ENCODE peak calls at places on chromosome 13, in ten cellular contexts. I is uterus; H is stimulated activated CD4-positive, alpha-beta T cell treated with anti-CD3 and anti-CD28 coated beads, TNF-alpha, amount 100 ng/mL, for 24 hours; O is pons; J is GM04504; B is fibroblast of mammary gland; W is NCI-H510A; N is astrocyte of the hippocampus; U is hepatocyte; E is foreskin fibroblast. M is an unnamed sample.

GRCh38 chr13:20149762-20150161 is 11.1 kb downstream of the GJA3 start:
- DNase-seq in H (no peak), N (no peak), W (no peak), U (no peak), E (no peak), J (no peak), I (no peak), O (no peak), B (no peak), M (no peak)

GRCh38 chr13:45512148-45512498 is 47.4 kb downstream of the COG3 start:
- DNase-seq in E (no peak), B (peak), U (no peak), W (no peak), O (no peak), J (no peak), N (no peak), H (no peak), I (no peak), M (no peak)

GRCh38 chr13:107765724-107766436 is 449.5 kb downstream of the LIG4 start:
- DNase-seq in U (no peak), W (no peak), I (no peak), N (peak), H (no peak), E (no peak), J (no peak), O (no peak), B (no peak), M (no peak)

GRCh38 chr13:99119686-99120085 is 81.0 kb upstream of the UBAC2 start:
- DNase-seq in B (no peak), J (no peak), U (no peak), H (peak), W (no peak), E (no peak), O (no peak), I (no peak), N (no peak), M (no peak)

GRCh38 chr13:38674208-38674607 is 12.7 kb upstream of the FREM2 start:
- DNase-seq in O (no peak), N (no peak), W (no peak), J (no peak), U (no peak), I (no peak), E (no peak), B (no peak), H (no peak), M (no peak)

GRCh38 chr13:47678201-47678963 is 322.7 kb downstream of the SUCLA2 start:
- DNase-seq in J (no peak), O (no peak), W (no peak), U (no peak), B (peak), I (no peak), E (no peak), N (peak), H (no peak), M (no peak)

GRCh38 chr13:42330991-42331390 is 59.0 kb downstream of the AKAP11 start:
- DNase-seq in B (peak), W (no peak), J (no peak), E (peak), H (no peak), N (no peak), O (no peak), I (no peak), U (no peak), M (no peak)

GRCh38 chr13:38941353-38941945 is 49.2 kb downstream of the STOML3 start:
- DNase-seq in U (no peak), I (no peak), B (no peak), O (no peak), W (no peak), J (no peak), H (no peak), E (no peak), N (no peak), M (no peak)

GRCh38 chr13:28067526-28067925 is 32.9 kb downstream of the FLT3 start:
- DNase-seq in J (no peak), W (no peak), B (no peak), I (no peak), E (no peak), N (no peak), U (no peak), H (no peak), O (no peak), M (no peak)

GRCh38 chr13:110458594-110459365 is 102.7 kb downstream of the RAB20 start:
- DNase-seq in U (no peak), W (no peak), H (no peak), J (no peak), N (no peak), O (no peak), B (no peak), E (no peak), I (no peak), M (no peak)

GRCh38 chr13:94481966-94482365 is 2.5 kb upstream of the DCT start:
- DNase-seq in E (peak), N (peak), J (peak), O (no peak), H (no peak), I (no peak), U (peak), W (no peak), B (peak), M (no peak)

GRCh38 chr13:41917641-41918040 is 43.3 kb downstream of the VWA8 start:
- DNase-seq in U (no peak), N (peak), E (peak), O (no peak), I (no peak), J (peak), H (no peak), W (no peak), B (peak), M (no peak)

GRCh38 chr13:37651891-37652290 is 53.3 kb upstream of the POSTN start:
- DNase-seq in E (peak), W (no peak), J (no peak), B (peak), O (no peak), I (no peak), H (no peak), U (no peak), N (no peak), M (no peak)

GRCh38 chr13:107585466-107585865 is 629.9 kb downstream of the LIG4 start:
- DNase-seq in E (no peak), H (no peak), J (peak), W (peak), U (no peak), B (no peak), I (no peak), O (no peak), N (no peak), M (no peak)

GRCh38 chr13:98853791-98854191 is 101.3 kb upstream of the SLC15A1 start:
- DNase-seq in B (peak), U (no peak), H (peak), I (no peak), W (no peak), O (no peak), E (peak), J (peak), N (peak), M (no peak)

GRCh38 chr13:93529961-93530360 is 303.4 kb downstream of the GPC6 start:
- DNase-seq in I (no peak), U (no peak), B (peak), O (no peak), W (no peak), N (no peak), H (no peak), E (peak), J (no peak), M (no peak)

GRCh38 chr13:98175823-98176222 is 1.2 kb downstream of the RNF113B start:
- DNase-seq in J (no peak), U (no peak), I (no peak), N (peak), B (no peak), W (no peak), O (no peak), H (no peak), E (no peak), M (no peak)

GRCh38 chr13:42064259-42064658 is 15.8 kb downstream of the DGKH start:
- DNase-seq in H (no peak), N (peak), U (no peak), B (peak), O (no peak), E (peak), J (no peak), W (no peak), I (no peak), M (no peak)

GRCh38 chr13:24927810-24928404 is 163.9 kb downstream of the RNF17 start:
- DNase-seq in B (no peak), J (no peak), N (no peak), U (no peak), O (no peak), E (no peak), H (no peak), W (no peak), I (no peak), M (no peak)

GRCh38 chr13:19791953-19792537 is 9.3 kb upstream of the PSPC1 start:
- DNase-seq in U (no peak), B (no peak), J (no peak), N (no peak), O (no peak), H (no peak), E (no peak), W (no peak), I (no peak), M (no peak)

GRCh38 chr13:28865312-28865711 is 45.2 kb downstream of the MTUS2 start:
- DNase-seq in N (no peak), O (no peak), U (no peak), I (no peak), J (no peak), W (no peak), H (no peak), B (no peak), E (no peak), M (no peak)

GRCh38 chr13:44402902-44403719 is 29.5 kb downstream of the SERP2 start:
- DNase-seq in U (no peak), J (no peak), I (no peak), B (no peak), H (no peak), N (no peak), E (no peak), O (no peak), W (no peak), M (peak)

GRCh38 chr13:45737571-45738002 is 35.5 kb downstream of the CBY2 start:
- DNase-seq in N (no peak), B (no peak), J (no peak), H (no peak), O (no peak), E (no peak), W (no peak), U (no peak), I (no peak), M (no peak)

GRCh38 chr13:59755647-59756290 is 408.0 kb downstream of the DIAPH3 start:
- DNase-seq in U (no peak), O (no peak), W (no peak), J (no peak), N (no peak), I (no peak), B (no peak), E (no peak), H (no peak), M (no peak)

GRCh38 chr13:32850311-32851052 is 165.7 kb upstream of the KL start:
- DNase-seq in B (peak), N (no peak), E (no peak), J (no peak), I (no peak), O (no peak), H (no peak), W (no peak), U (no peak), M (no peak)

GRCh38 chr13:25253702-25254101 is 33.6 kb downstream of the MTMR6 start:
- DNase-seq in H (no peak), I (no peak), N (peak), E (no peak), J (no peak), U (no peak), W (no peak), O (no peak), B (peak), M (no peak)

GRCh38 chr13:23671902-23672301 is 101.7 kb downstream of the TNFRSF19 start:
- DNase-seq in E (peak), W (no peak), O (no peak), H (no peak), N (no peak), J (no peak), U (no peak), B (peak), I (no peak), M (no peak)

GRCh38 chr13:38862443-38862842 is 128.2 kb downstream of the STOML3 start:
- DNase-seq in U (no peak), W (no peak), J (no peak), H (no peak), B (no peak), O (no peak), E (no peak), I (no peak), N (no peak), M (no peak)

GRCh38 chr13:69204620-69205019 is 903.0 kb upstream of the ATXN8OS start:
- DNase-seq in I (no peak), E (no peak), J (no peak), N (no peak), U (no peak), H (no peak), B (no peak), W (no peak), O (no peak), M (no peak)